ENCODE peak calls at places on chromosomes 5 and 9, in six cellular contexts. J, M, A, K, L and N are unnamed samples.

GRCh38 chr5:142587354-142587965 is 98.4 kb downstream of the FGF1 start:
- DNase-seq in L (no peak), J (no peak), K (peak; percentile 11), A (no peak), M (peak; percentile 62), N (no peak)

GRCh38 chr5:50727149-50727496 is 60.7 kb downstream of the PARP8 start:
- DNase-seq in A (no peak), M (no peak), K (no peak), J (no peak), L (no peak), N (no peak)

GRCh38 chr5:32646570-32646969 is 61.2 kb downstream of the SUB1 start:
- DNase-seq in J (no peak), A (no peak), M (no peak), K (no peak), L (no peak), N (no peak)

GRCh38 chr9:19231126-19232035 is 888 bp downstream of the DENND4C start:
- DNase-seq in M (peak; percentile 43), J (no peak), A (peak; percentile 38), K (no peak), L (no peak), N (peak; percentile 81)

GRCh38 chr5:150227606-150228273 is 37.9 kb downstream of the SLC6A7 start:
- DNase-seq in J (no peak), A (no peak), L (no peak), K (no peak), M (peak; percentile 73), N (peak; percentile 62)

GRCh38 chr5:126139773-126140172 is 283.4 kb upstream of the GRAMD2B start:
- DNase-seq in J (no peak), M (peak; percentile 54), K (no peak), A (no peak), L (no peak), N (no peak)

GRCh38 chr5:127320032-127320945 is 29.7 kb downstream of the MEGF10 start:
- DNase-seq in K (no peak), A (no peak), M (peak; percentile 21), L (peak; percentile 35), J (no peak), N (no peak)

GRCh38 chr5:150616024-150616470 is 24.4 kb upstream of the SYNPO start:
- DNase-seq in J (no peak), L (no peak), A (peak; percentile 67), M (no peak), K (no peak), N (peak; percentile 22)

GRCh38 chr9:70614786-70615565 is 200.5 kb upstream of the KLF9 start:
- DNase-seq in L (no peak), K (no peak), A (no peak), M (peak; percentile 32), J (no peak), N (no peak)

GRCh38 chr9:127129073-127129717 is 6.8 kb upstream of the ANGPTL2 start:
- DNase-seq in L (no peak), M (no peak), A (no peak), K (no peak), J (no peak), N (no peak)

GRCh38 chr5:56321236-56321881 is 88.2 kb upstream of the ANKRD55 start:
- DNase-seq in M (no peak), J (no peak), L (no peak), A (no peak), K (no peak), N (no peak)

GRCh38 chr5:33941090-33941489 is 4.9 kb downstream of the RXFP3 start:
- DNase-seq in K (no peak), M (no peak), J (no peak), L (no peak), A (no peak), N (no peak)

GRCh38 chr9:101220341-101220740 is 164.5 kb downstream of the BAAT start:
- DNase-seq in K (no peak), L (no peak), J (no peak), M (no peak), A (no peak), N (no peak)

GRCh38 chr9:126504977-126505455 is 108.7 kb upstream of the LMX1B start:
- DNase-seq in M (no peak), A (no peak), J (no peak), L (no peak), K (no peak), N (peak; percentile 52)

GRCh38 chr5:172834570-172835245 is 657 bp downstream of the ERGIC1 start:
- DNase-seq in K (no peak), M (peak; percentile 46), L (no peak), J (no peak), A (no peak), N (peak; percentile 89)

GRCh38 chr5:139417214-139417613 is 13.3 kb upstream of the SPATA24 start:
- DNase-seq in L (no peak), J (no peak), M (peak; percentile 63), A (no peak), K (no peak), N (no peak)

GRCh38 chr9:16715404-16715803 is 155.1 kb downstream of the BNC2 start:
- DNase-seq in A (no peak), M (peak; percentile 70), K (no peak), J (no peak), L (no peak), N (no peak)

GRCh38 chr5:55062039-55062779 is 38.2 kb downstream of the GZMK start:
- DNase-seq in M (no peak), J (peak; percentile 52), L (no peak), K (peak; percentile 44), A (no peak), N (no peak)

GRCh38 chr5:80646926-80647325 is 7.5 kb upstream of the MSH3 start:
- DNase-seq in M (no peak), L (no peak), J (no peak), A (no peak), K (no peak), N (no peak)

GRCh38 chr5:96144289-96144688 is 182.6 kb upstream of the ELL2 start:
- DNase-seq in M (no peak), J (no peak), L (no peak), K (no peak), A (no peak), N (no peak)

GRCh38 chr5:7577381-7577780 is 181.4 kb downstream of the ADCY2 start:
- DNase-seq in K (no peak), A (no peak), L (no peak), M (no peak), J (no peak), N (no peak)

GRCh38 chr5:79191457-79191856 is 44.5 kb upstream of the JMY start:
- DNase-seq in K (no peak), A (no peak), L (no peak), J (no peak), M (no peak), N (no peak)

GRCh38 chr5:64838376-64838775 is 69.6 kb downstream of the CWC27 start:
- DNase-seq in M (peak; percentile 48), L (no peak), A (no peak), J (no peak), K (no peak), N (no peak)

GRCh38 chr5:368162-369084 is 46.9 kb downstream of the AHRR start:
- DNase-seq in J (no peak), A (no peak), L (no peak), K (no peak), M (peak; percentile 95), N (peak; percentile 99)

GRCh38 chr5:124700333-124700732 is 46.1 kb downstream of the ZNF608 start:
- DNase-seq in J (no peak), A (no peak), L (no peak), K (no peak), M (no peak), N (no peak)

GRCh38 chr5:116632890-116633289 is 58.3 kb upstream of the SEMA6A start:
- DNase-seq in L (no peak), M (no peak), J (no peak), K (no peak), A (no peak), N (no peak)

GRCh38 chr5:133337795-133338445 is 274.4 kb downstream of the FSTL4 start:
- DNase-seq in M (no peak), J (no peak), L (no peak), K (no peak), A (no peak), N (peak; percentile 83)

GRCh38 chr9:99635032-99635431 is 186.7 kb upstream of the NR4A3 start:
- DNase-seq in M (peak; percentile 75), L (no peak), A (no peak), K (no peak), J (no peak), N (no peak)